ENCODE peak calls at places on chromosomes 5 and 9, in six cellular contexts. One of them, this sample, is unnamed.

GRCh38 chr5:111494350-111494999 is 17.9 kb downstream of the STARD4 start:
- DNase-seq in endothelial cell: no peak
- DNase-seq in coronary artery: no peak
- DNase-seq in GM06990: no peak
- DNase-seq in fibroblast of mammary gland: peak; percentile 28
- DNase-seq in colonic mucosa: no peak
- DNase-seq in this sample: no peak

GRCh38 chr9:32571969-32572899 is 725 bp downstream of the NDUFB6 start:
- DNase-seq in endothelial cell: peak; percentile 58
- DNase-seq in coronary artery: no peak
- DNase-seq in GM06990: peak; percentile 37
- DNase-seq in fibroblast of mammary gland: peak; percentile 81
- DNase-seq in colonic mucosa: peak; percentile 80
- DNase-seq in this sample: no peak

GRCh38 chr9:81787747-81788632 is 98.6 kb upstream of the TLE1 start:
- DNase-seq in endothelial cell: no peak
- DNase-seq in coronary artery: no peak
- DNase-seq in GM06990: no peak
- DNase-seq in fibroblast of mammary gland: peak; percentile 93
- DNase-seq in colonic mucosa: peak; percentile 53
- DNase-seq in this sample: no peak

GRCh38 chr9:27499481-27499880 is 24.6 kb upstream of the IFNK start:
- DNase-seq in endothelial cell: no peak
- DNase-seq in coronary artery: no peak
- DNase-seq in GM06990: no peak
- DNase-seq in fibroblast of mammary gland: peak; percentile 28
- DNase-seq in colonic mucosa: no peak
- DNase-seq in this sample: no peak

GRCh38 chr9:78074385-78075291 is 43.0 kb upstream of the GNAQ start:
- DNase-seq in endothelial cell: no peak
- DNase-seq in coronary artery: no peak
- DNase-seq in GM06990: no peak
- DNase-seq in fibroblast of mammary gland: peak; percentile 12
- DNase-seq in colonic mucosa: no peak
- DNase-seq in this sample: no peak

GRCh38 chr9:138122676-138123075 is 245.1 kb downstream of the CACNA1B start:
- DNase-seq in endothelial cell: no peak
- DNase-seq in coronary artery: no peak
- DNase-seq in GM06990: no peak
- DNase-seq in fibroblast of mammary gland: no peak
- DNase-seq in colonic mucosa: no peak
- DNase-seq in this sample: no peak

GRCh38 chr5:68818870-68819269 is 274.9 kb upstream of the SLC30A5 start:
- DNase-seq in endothelial cell: no peak
- DNase-seq in coronary artery: no peak
- DNase-seq in GM06990: no peak
- DNase-seq in fibroblast of mammary gland: no peak
- DNase-seq in colonic mucosa: no peak
- DNase-seq in this sample: no peak

GRCh38 chr9:118000581-118000980 is 296.4 kb downstream of the TLR4 start:
- DNase-seq in endothelial cell: no peak
- DNase-seq in coronary artery: no peak
- DNase-seq in GM06990: no peak
- DNase-seq in fibroblast of mammary gland: peak; percentile 38
- DNase-seq in colonic mucosa: no peak
- DNase-seq in this sample: no peak

GRCh38 chr9:22512495-22512894 is 65.9 kb downstream of the DMRTA1 start:
- DNase-seq in endothelial cell: no peak
- DNase-seq in coronary artery: no peak
- DNase-seq in GM06990: no peak
- DNase-seq in fibroblast of mammary gland: no peak
- DNase-seq in colonic mucosa: no peak
- DNase-seq in this sample: no peak

GRCh38 chr5:169628891-169629290 is 8.2 kb upstream of the DOCK2 start:
- DNase-seq in endothelial cell: no peak
- DNase-seq in coronary artery: no peak
- DNase-seq in GM06990: no peak
- DNase-seq in fibroblast of mammary gland: peak; percentile 90
- DNase-seq in colonic mucosa: no peak
- DNase-seq in this sample: no peak

GRCh38 chr9:105341784-105342183 is 97.3 kb downstream of the SLC44A1 start:
- DNase-seq in endothelial cell: no peak
- DNase-seq in coronary artery: no peak
- DNase-seq in GM06990: peak; percentile 10
- DNase-seq in fibroblast of mammary gland: peak; percentile 77
- DNase-seq in colonic mucosa: no peak
- DNase-seq in this sample: no peak

GRCh38 chr9:137880976-137881530 is 3.5 kb downstream of the CACNA1B start:
- DNase-seq in endothelial cell: no peak
- DNase-seq in coronary artery: no peak
- DNase-seq in GM06990: no peak
- DNase-seq in fibroblast of mammary gland: no peak
- DNase-seq in colonic mucosa: no peak
- DNase-seq in this sample: no peak

GRCh38 chr5:168689278-168689677 is 110.1 kb upstream of the PANK3 start:
- DNase-seq in endothelial cell: no peak
- DNase-seq in coronary artery: no peak
- DNase-seq in GM06990: no peak
- DNase-seq in fibroblast of mammary gland: no peak
- DNase-seq in colonic mucosa: no peak
- DNase-seq in this sample: no peak

GRCh38 chr5:143495124-143495523 is 91.6 kb upstream of the NR3C1 start:
- DNase-seq in endothelial cell: no peak
- DNase-seq in coronary artery: no peak
- DNase-seq in GM06990: no peak
- DNase-seq in fibroblast of mammary gland: peak; percentile 66
- DNase-seq in colonic mucosa: no peak
- DNase-seq in this sample: no peak

GRCh38 chr5:135227064-135228022 is 171.7 kb downstream of the MACROH2A1 start:
- DNase-seq in endothelial cell: no peak
- DNase-seq in coronary artery: no peak
- DNase-seq in GM06990: no peak
- DNase-seq in fibroblast of mammary gland: no peak
- DNase-seq in colonic mucosa: no peak
- DNase-seq in this sample: no peak

GRCh38 chr5:79859588-79859987 is 131.5 kb downstream of the MTX3 start:
- DNase-seq in endothelial cell: no peak
- DNase-seq in coronary artery: no peak
- DNase-seq in GM06990: no peak
- DNase-seq in fibroblast of mammary gland: no peak
- DNase-seq in colonic mucosa: no peak
- DNase-seq in this sample: no peak

GRCh38 chr9:111375817-111376564 is 46.0 kb upstream of the OR2K2 start:
- DNase-seq in endothelial cell: no peak
- DNase-seq in coronary artery: no peak
- DNase-seq in GM06990: no peak
- DNase-seq in fibroblast of mammary gland: peak; percentile 17
- DNase-seq in colonic mucosa: no peak
- DNase-seq in this sample: no peak

GRCh38 chr5:159510282-159510681 is 180.0 kb upstream of the IL12B start:
- DNase-seq in endothelial cell: peak; percentile 11
- DNase-seq in coronary artery: no peak
- DNase-seq in GM06990: no peak
- DNase-seq in fibroblast of mammary gland: peak; percentile 52
- DNase-seq in colonic mucosa: peak; percentile 43
- DNase-seq in this sample: peak; percentile 74

GRCh38 chr5:110865400-110866094 is 126.7 kb downstream of the SLC25A46 start:
- DNase-seq in endothelial cell: peak; percentile 65
- DNase-seq in coronary artery: no peak
- DNase-seq in GM06990: no peak
- DNase-seq in fibroblast of mammary gland: peak; percentile 53
- DNase-seq in colonic mucosa: no peak
- DNase-seq in this sample: no peak

GRCh38 chr5:150428106-150428876 is 15.6 kb upstream of the CD74 start:
- DNase-seq in endothelial cell: no peak
- DNase-seq in coronary artery: no peak
- DNase-seq in GM06990: no peak
- DNase-seq in fibroblast of mammary gland: peak; percentile 60
- DNase-seq in colonic mucosa: peak; percentile 59
- DNase-seq in this sample: no peak

GRCh38 chr5:138316355-138316754 is 15.2 kb downstream of the CDC25C start:
- DNase-seq in endothelial cell: no peak
- DNase-seq in coronary artery: no peak
- DNase-seq in GM06990: no peak
- DNase-seq in fibroblast of mammary gland: no peak
- DNase-seq in colonic mucosa: no peak
- DNase-seq in this sample: no peak

GRCh38 chr9:112751059-112751795 is 667 bp downstream of the SNX30 start:
- DNase-seq in endothelial cell: peak; percentile 42
- DNase-seq in coronary artery: peak; percentile 80
- DNase-seq in GM06990: peak; percentile 63
- DNase-seq in fibroblast of mammary gland: peak; percentile 72
- DNase-seq in colonic mucosa: peak; percentile 60
- DNase-seq in this sample: peak; percentile 74

DNA sequence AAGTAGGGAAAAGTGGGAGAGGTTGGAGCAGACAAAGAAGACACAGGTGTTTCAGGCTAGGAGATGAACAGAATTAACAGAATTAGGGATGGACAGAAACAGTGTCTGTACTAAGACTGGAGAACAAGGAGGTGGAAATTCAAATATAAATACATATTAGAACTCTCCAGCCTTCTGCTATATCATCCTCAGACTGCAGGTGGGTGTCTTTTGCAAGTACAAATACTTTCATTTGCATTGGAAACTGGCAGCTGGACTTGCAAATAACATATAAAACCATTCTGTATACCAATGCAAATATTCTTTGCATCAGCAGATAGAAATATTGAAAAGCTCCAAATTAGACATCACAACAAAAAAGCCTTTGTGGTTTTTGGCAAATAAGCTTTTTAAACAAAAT is 335.4 kb downstream of the ZNF608 start:
- DNase-seq in endothelial cell: no peak
- DNase-seq in coronary artery: no peak
- DNase-seq in GM06990: no peak
- DNase-seq in fibroblast of mammary gland: peak; percentile 28
- DNase-seq in colonic mucosa: no peak
- DNase-seq in this sample: no peak
- TF ChIP-seq CTCF in endothelial cell: no peak
- TF ChIP-seq CTCF in coronary artery: no peak
- TF ChIP-seq CTCF in GM06990: peak; percentile 18
- TF ChIP-seq CTCF in fibroblast of mammary gland: no peak
- TF ChIP-seq CTCF in colonic mucosa: no peak
- TF ChIP-seq CTCF in this sample: peak; percentile 32

GRCh38 chr5:103034662-103035392 is 85.1 kb downstream of the GIN1 start:
- DNase-seq in endothelial cell: no peak
- DNase-seq in coronary artery: no peak
- DNase-seq in GM06990: no peak
- DNase-seq in fibroblast of mammary gland: no peak
- DNase-seq in colonic mucosa: no peak
- DNase-seq in this sample: no peak

GRCh38 chr5:103033696-103034095 is 86.2 kb downstream of the GIN1 start:
- DNase-seq in endothelial cell: no peak
- DNase-seq in coronary artery: no peak
- DNase-seq in GM06990: no peak
- DNase-seq in fibroblast of mammary gland: no peak
- DNase-seq in colonic mucosa: no peak
- DNase-seq in this sample: no peak

GRCh38 chr5:103035701-103036100 is 84.2 kb downstream of the GIN1 start:
- DNase-seq in endothelial cell: no peak
- DNase-seq in coronary artery: no peak
- DNase-seq in GM06990: no peak
- DNase-seq in fibroblast of mammary gland: peak; percentile 67
- DNase-seq in colonic mucosa: no peak
- DNase-seq in this sample: no peak

GRCh38 chr5:103027267-103027666 is 92.7 kb downstream of the GIN1 start:
- DNase-seq in endothelial cell: no peak
- DNase-seq in coronary artery: no peak
- DNase-seq in GM06990: no peak
- DNase-seq in fibroblast of mammary gland: no peak
- DNase-seq in colonic mucosa: no peak
- DNase-seq in this sample: no peak

GRCh38 chr5:103031607-103032006 is 88.3 kb downstream of the GIN1 start:
- DNase-seq in endothelial cell: no peak
- DNase-seq in coronary artery: no peak
- DNase-seq in GM06990: no peak
- DNase-seq in fibroblast of mammary gland: no peak
- DNase-seq in colonic mucosa: no peak
- DNase-seq in this sample: no peak
- TF ChIP-seq CTCF in endothelial cell: no peak
- TF ChIP-seq CTCF in coronary artery: no peak
- TF ChIP-seq CTCF in GM06990: peak; percentile 45
- TF ChIP-seq CTCF in fibroblast of mammary gland: peak; percentile 32
- TF ChIP-seq CTCF in colonic mucosa: no peak
- TF ChIP-seq CTCF in this sample: peak; percentile 55

GRCh38 chr9:35755071-35755470 is 995 bp upstream of the MSMP start:
- DNase-seq in endothelial cell: no peak
- DNase-seq in coronary artery: no peak
- DNase-seq in GM06990: no peak
- DNase-seq in fibroblast of mammary gland: no peak
- DNase-seq in colonic mucosa: no peak
- DNase-seq in this sample: no peak

GRCh38 chr9:35756743-35757526 is 2.9 kb upstream of the MSMP start:
- DNase-seq in endothelial cell: peak; percentile 62
- DNase-seq in coronary artery: no peak
- DNase-seq in GM06990: peak; percentile 84
- DNase-seq in fibroblast of mammary gland: no peak
- DNase-seq in colonic mucosa: peak; percentile 78
- DNase-seq in this sample: no peak

GRCh38 chr9:35757527-35758275 is 3.6 kb upstream of the MSMP start:
- DNase-seq in endothelial cell: no peak
- DNase-seq in coronary artery: no peak
- DNase-seq in GM06990: no peak
- DNase-seq in fibroblast of mammary gland: no peak
- DNase-seq in colonic mucosa: no peak
- DNase-seq in this sample: no peak

GRCh38 chr9:35754264-35754663 is at the start of gene MSMP:
- DNase-seq in endothelial cell: no peak
- DNase-seq in coronary artery: no peak
- DNase-seq in GM06990: no peak
- DNase-seq in fibroblast of mammary gland: no peak
- DNase-seq in colonic mucosa: no peak
- DNase-seq in this sample: no peak

GRCh38 chr9:35756275-35756742 is 2.2 kb upstream of the MSMP start:
- DNase-seq in endothelial cell: peak; percentile 62
- DNase-seq in coronary artery: no peak
- DNase-seq in GM06990: no peak
- DNase-seq in fibroblast of mammary gland: peak; percentile 18
- DNase-seq in colonic mucosa: peak; percentile 85
- DNase-seq in this sample: no peak
- TF ChIP-seq CTCF in endothelial cell: no peak
- TF ChIP-seq CTCF in coronary artery: peak; percentile 66
- TF ChIP-seq CTCF in GM06990: peak; percentile 95
- TF ChIP-seq CTCF in fibroblast of mammary gland: peak; percentile 50
- TF ChIP-seq CTCF in colonic mucosa: peak; percentile 63
- TF ChIP-seq CTCF in this sample: peak; percentile 72

DNA sequence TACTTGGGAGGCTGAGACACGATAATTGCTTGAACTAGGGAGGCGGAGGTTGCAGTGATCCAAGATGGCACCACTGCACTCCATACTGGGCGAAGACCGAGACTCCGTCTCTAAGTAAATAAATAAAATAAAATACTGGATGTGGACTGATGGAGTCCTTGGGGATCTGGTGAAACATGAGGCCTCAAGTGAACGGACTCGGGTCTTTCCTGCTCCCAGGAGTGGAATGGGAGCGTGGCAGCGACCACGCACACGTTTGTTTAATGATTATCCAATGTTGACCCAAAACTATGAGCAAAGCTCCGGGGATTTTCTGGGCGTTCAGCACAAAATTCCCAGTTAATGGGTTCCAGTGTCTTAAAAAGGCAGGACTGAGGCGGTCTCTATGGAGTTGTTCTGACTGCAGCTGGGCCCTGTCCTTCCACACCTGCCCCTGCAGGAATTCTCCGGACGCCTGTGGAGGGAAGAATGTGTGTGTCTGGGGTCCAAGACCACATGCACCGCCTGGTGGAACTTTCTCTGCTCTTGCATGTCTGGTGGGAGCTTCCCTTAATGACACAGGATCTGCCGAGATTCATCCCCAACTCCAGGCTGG is 26.6 kb downstream of the NEK6 start:
- DNase-seq in endothelial cell: no peak
- DNase-seq in coronary artery: no peak
- DNase-seq in GM06990: no peak
- DNase-seq in fibroblast of mammary gland: peak; percentile 43
- DNase-seq in colonic mucosa: no peak
- DNase-seq in this sample: no peak
- TF ChIP-seq CTCF in endothelial cell: no peak
- TF ChIP-seq CTCF in coronary artery: no peak
- TF ChIP-seq CTCF in GM06990: no peak
- TF ChIP-seq CTCF in fibroblast of mammary gland: no peak
- TF ChIP-seq CTCF in colonic mucosa: no peak
- TF ChIP-seq CTCF in this sample: no peak

This sample was measured in type B pancreatic cell.